ENCODE peak calls at places on chromosome 18, in ten cellular contexts. One of them, this sample, is unnamed.

GRCh38 chr18:23918395-23919032 is 96.0 kb upstream of the TTC39C start:
- DNase-seq in DMS153: peak
- DNase-seq in NCI-H2029 treated with DMSO at 0.1 percent for 48 hours: peak
- DNase-seq in fibroblast of lung: peak
- DNase-seq in H9: peak
- DNase-seq in colonic mucosa: peak
- DNase-seq in right atrium auricular region: peak
- DNase-seq in mammary epithelial cell: no peak
- DNase-seq in A549: peak
- DNase-seq in lower leg skin: peak
- DNase-seq in this sample: no peak

GRCh38 chr18:34929336-34929780 is 111.9 kb upstream of the MAPRE2 start:
- DNase-seq in H9: no peak
- DNase-seq in DMS153: peak
- DNase-seq in NCI-H2029 treated with DMSO at 0.1 percent for 48 hours: peak
- DNase-seq in lower leg skin: no peak
- DNase-seq in fibroblast of lung: peak
- DNase-seq in mammary epithelial cell: peak
- DNase-seq in right atrium auricular region: no peak
- DNase-seq in colonic mucosa: no peak
- DNase-seq in A549: peak
- DNase-seq in this sample: no peak

GRCh38 chr18:11498821-11499220 is 110.6 kb upstream of the SLC35G4 start:
- DNase-seq in colonic mucosa: no peak
- DNase-seq in fibroblast of lung: peak
- DNase-seq in NCI-H2029 treated with DMSO at 0.1 percent for 48 hours: no peak
- DNase-seq in H9: no peak
- DNase-seq in right atrium auricular region: no peak
- DNase-seq in mammary epithelial cell: no peak
- DNase-seq in lower leg skin: no peak
- DNase-seq in DMS153: no peak
- DNase-seq in A549: no peak
- DNase-seq in this sample: no peak

GRCh38 chr18:10518595-10519273 is 7.1 kb upstream of the NAPG start:
- DNase-seq in mammary epithelial cell: no peak
- DNase-seq in NCI-H2029 treated with DMSO at 0.1 percent for 48 hours: no peak
- DNase-seq in fibroblast of lung: peak
- DNase-seq in lower leg skin: peak
- DNase-seq in right atrium auricular region: no peak
- DNase-seq in colonic mucosa: peak
- DNase-seq in DMS153: no peak
- DNase-seq in H9: no peak
- DNase-seq in A549: no peak
- DNase-seq in this sample: no peak

GRCh38 chr18:49728542-49728941 is 84.8 kb downstream of the ACAA2 start:
- DNase-seq in colonic mucosa: peak
- DNase-seq in mammary epithelial cell: peak
- DNase-seq in DMS153: peak
- DNase-seq in right atrium auricular region: no peak
- DNase-seq in NCI-H2029 treated with DMSO at 0.1 percent for 48 hours: peak
- DNase-seq in A549: peak
- DNase-seq in H9: peak
- DNase-seq in lower leg skin: no peak
- DNase-seq in fibroblast of lung: peak
- DNase-seq in this sample: no peak

GRCh38 chr18:67302043-67302442 is 214.5 kb downstream of the DSEL start:
- DNase-seq in mammary epithelial cell: peak
- DNase-seq in NCI-H2029 treated with DMSO at 0.1 percent for 48 hours: no peak
- DNase-seq in H9: no peak
- DNase-seq in fibroblast of lung: peak
- DNase-seq in colonic mucosa: no peak
- DNase-seq in DMS153: no peak
- DNase-seq in right atrium auricular region: no peak
- DNase-seq in lower leg skin: no peak
- DNase-seq in A549: no peak
- DNase-seq in this sample: no peak

GRCh38 chr18:48669991-48670750 is 131.3 kb downstream of the CTIF start:
- DNase-seq in mammary epithelial cell: no peak
- DNase-seq in lower leg skin: peak
- DNase-seq in right atrium auricular region: no peak
- DNase-seq in colonic mucosa: no peak
- DNase-seq in NCI-H2029 treated with DMSO at 0.1 percent for 48 hours: no peak
- DNase-seq in fibroblast of lung: no peak
- DNase-seq in H9: no peak
- DNase-seq in DMS153: no peak
- DNase-seq in A549: no peak
- DNase-seq in this sample: no peak

GRCh38 chr18:46408334-46408987 is 248.6 kb downstream of the LOXHD1 start:
- DNase-seq in mammary epithelial cell: no peak
- DNase-seq in lower leg skin: no peak
- DNase-seq in NCI-H2029 treated with DMSO at 0.1 percent for 48 hours: no peak
- DNase-seq in right atrium auricular region: no peak
- DNase-seq in A549: peak
- DNase-seq in colonic mucosa: no peak
- DNase-seq in fibroblast of lung: no peak
- DNase-seq in DMS153: no peak
- DNase-seq in H9: peak
- DNase-seq in this sample: no peak

GRCh38 chr18:38747153-38747552 is 1181.6 kb upstream of the CELF4 start:
- DNase-seq in DMS153: no peak
- DNase-seq in colonic mucosa: no peak
- DNase-seq in H9: no peak
- DNase-seq in NCI-H2029 treated with DMSO at 0.1 percent for 48 hours: no peak
- DNase-seq in lower leg skin: no peak
- DNase-seq in right atrium auricular region: no peak
- DNase-seq in A549: no peak
- DNase-seq in mammary epithelial cell: no peak
- DNase-seq in fibroblast of lung: no peak
- DNase-seq in this sample: no peak

GRCh38 chr18:76963951-76964350 is 141.6 kb downstream of the ZNF236 start:
- DNase-seq in right atrium auricular region: no peak
- DNase-seq in lower leg skin: no peak
- DNase-seq in A549: no peak
- DNase-seq in H9: no peak
- DNase-seq in fibroblast of lung: no peak
- DNase-seq in mammary epithelial cell: no peak
- DNase-seq in colonic mucosa: no peak
- DNase-seq in DMS153: no peak
- DNase-seq in NCI-H2029 treated with DMSO at 0.1 percent for 48 hours: no peak
- DNase-seq in this sample: no peak

GRCh38 chr18:55280515-55280914 is 307.5 kb downstream of the TCF4 start:
- DNase-seq in A549: no peak
- DNase-seq in DMS153: peak
- DNase-seq in lower leg skin: no peak
- DNase-seq in NCI-H2029 treated with DMSO at 0.1 percent for 48 hours: peak
- DNase-seq in colonic mucosa: no peak
- DNase-seq in fibroblast of lung: peak
- DNase-seq in H9: no peak
- DNase-seq in mammary epithelial cell: no peak
- DNase-seq in right atrium auricular region: no peak
- DNase-seq in this sample: no peak

GRCh38 chr18:53458266-53458665 is 766.2 kb downstream of the MBD2 start:
- DNase-seq in H9: no peak
- DNase-seq in lower leg skin: no peak
- DNase-seq in A549: no peak
- DNase-seq in DMS153: no peak
- DNase-seq in colonic mucosa: no peak
- DNase-seq in mammary epithelial cell: no peak
- DNase-seq in NCI-H2029 treated with DMSO at 0.1 percent for 48 hours: no peak
- DNase-seq in right atrium auricular region: no peak
- DNase-seq in fibroblast of lung: no peak
- DNase-seq in this sample: no peak

GRCh38 chr18:36176177-36176584 is 11.1 kb upstream of the MOCOS start:
- DNase-seq in lower leg skin: no peak
- DNase-seq in mammary epithelial cell: no peak
- DNase-seq in DMS153: no peak
- DNase-seq in H9: no peak
- DNase-seq in colonic mucosa: peak
- DNase-seq in NCI-H2029 treated with DMSO at 0.1 percent for 48 hours: no peak
- DNase-seq in right atrium auricular region: no peak
- DNase-seq in fibroblast of lung: no peak
- DNase-seq in A549: no peak
- DNase-seq in this sample: no peak

GRCh38 chr18:76264073-76264472 is 231.0 kb downstream of the ZNF516 start:
- DNase-seq in A549: no peak
- DNase-seq in fibroblast of lung: no peak
- DNase-seq in lower leg skin: no peak
- DNase-seq in H9: no peak
- DNase-seq in NCI-H2029 treated with DMSO at 0.1 percent for 48 hours: no peak
- DNase-seq in DMS153: no peak
- DNase-seq in mammary epithelial cell: peak
- DNase-seq in colonic mucosa: no peak
- DNase-seq in right atrium auricular region: no peak
- DNase-seq in this sample: no peak

GRCh38 chr18:54222922-54223567 is 1.4 kb downstream of the MBD2 start:
- DNase-seq in DMS153: peak
- DNase-seq in NCI-H2029 treated with DMSO at 0.1 percent for 48 hours: no peak
- DNase-seq in fibroblast of lung: no peak
- DNase-seq in H9: no peak
- DNase-seq in A549: peak
- DNase-seq in right atrium auricular region: no peak
- DNase-seq in mammary epithelial cell: no peak
- DNase-seq in colonic mucosa: peak
- DNase-seq in lower leg skin: no peak
- DNase-seq in this sample: no peak

GRCh38 chr18:37521500-37522465 is 43.8 kb downstream of the CELF4 start:
- DNase-seq in right atrium auricular region: no peak
- DNase-seq in NCI-H2029 treated with DMSO at 0.1 percent for 48 hours: no peak
- DNase-seq in mammary epithelial cell: no peak
- DNase-seq in DMS153: no peak
- DNase-seq in fibroblast of lung: no peak
- DNase-seq in A549: no peak
- DNase-seq in lower leg skin: no peak
- DNase-seq in colonic mucosa: no peak
- DNase-seq in H9: no peak
- DNase-seq in this sample: no peak

GRCh38 chr18:61637319-61637718 is 255.5 kb downstream of the RNF152 start:
- DNase-seq in fibroblast of lung: no peak
- DNase-seq in colonic mucosa: peak
- DNase-seq in NCI-H2029 treated with DMSO at 0.1 percent for 48 hours: no peak
- DNase-seq in H9: peak
- DNase-seq in A549: no peak
- DNase-seq in right atrium auricular region: no peak
- DNase-seq in lower leg skin: no peak
- DNase-seq in mammary epithelial cell: no peak
- DNase-seq in DMS153: peak
- DNase-seq in this sample: no peak

GRCh38 chr18:13335903-13336302 is 117.3 kb downstream of the LDLRAD4 start:
- DNase-seq in NCI-H2029 treated with DMSO at 0.1 percent for 48 hours: no peak
- DNase-seq in DMS153: no peak
- DNase-seq in right atrium auricular region: no peak
- DNase-seq in mammary epithelial cell: no peak
- DNase-seq in lower leg skin: no peak
- DNase-seq in colonic mucosa: no peak
- DNase-seq in A549: no peak
- DNase-seq in fibroblast of lung: no peak
- DNase-seq in H9: no peak
- DNase-seq in this sample: no peak

GRCh38 chr18:57077786-57078552 is 68.9 kb upstream of the BOD1L2 start:
- DNase-seq in lower leg skin: no peak
- DNase-seq in H9: peak
- DNase-seq in colonic mucosa: no peak
- DNase-seq in DMS153: no peak
- DNase-seq in NCI-H2029 treated with DMSO at 0.1 percent for 48 hours: no peak
- DNase-seq in right atrium auricular region: no peak
- DNase-seq in fibroblast of lung: no peak
- DNase-seq in A549: no peak
- DNase-seq in mammary epithelial cell: no peak
- DNase-seq in this sample: no peak

GRCh38 chr18:75213610-75214009 is 3.0 kb downstream of the TSHZ1 start:
- DNase-seq in colonic mucosa: no peak
- DNase-seq in right atrium auricular region: no peak
- DNase-seq in fibroblast of lung: peak
- DNase-seq in mammary epithelial cell: no peak
- DNase-seq in H9: no peak
- DNase-seq in lower leg skin: no peak
- DNase-seq in A549: no peak
- DNase-seq in NCI-H2029 treated with DMSO at 0.1 percent for 48 hours: no peak
- DNase-seq in DMS153: peak
- DNase-seq in this sample: no peak

GRCh38 chr18:72107647-72108046 is 436.5 kb downstream of the CBLN2 start:
- DNase-seq in A549: peak
- DNase-seq in mammary epithelial cell: no peak
- DNase-seq in colonic mucosa: no peak
- DNase-seq in DMS153: peak
- DNase-seq in right atrium auricular region: no peak
- DNase-seq in NCI-H2029 treated with DMSO at 0.1 percent for 48 hours: no peak
- DNase-seq in H9: peak
- DNase-seq in lower leg skin: no peak
- DNase-seq in fibroblast of lung: peak
- DNase-seq in this sample: no peak

GRCh38 chr18:21997207-21998143 is 171.9 kb upstream of the GATA6 start:
- DNase-seq in mammary epithelial cell: peak
- DNase-seq in right atrium auricular region: no peak
- DNase-seq in fibroblast of lung: peak
- DNase-seq in H9: no peak
- DNase-seq in A549: peak
- DNase-seq in NCI-H2029 treated with DMSO at 0.1 percent for 48 hours: peak
- DNase-seq in lower leg skin: peak
- DNase-seq in DMS153: peak
- DNase-seq in colonic mucosa: peak
- DNase-seq in this sample: no peak

GRCh38 chr18:80249217-80250093 is 2.1 kb upstream of the PARD6G start:
- DNase-seq in fibroblast of lung: no peak
- DNase-seq in H9: no peak
- DNase-seq in colonic mucosa: no peak
- DNase-seq in A549: no peak
- DNase-seq in NCI-H2029 treated with DMSO at 0.1 percent for 48 hours: peak
- DNase-seq in DMS153: no peak
- DNase-seq in lower leg skin: peak
- DNase-seq in mammary epithelial cell: peak
- DNase-seq in right atrium auricular region: peak
- DNase-seq in this sample: no peak

GRCh38 chr18:40867452-40867851 is 1087.6 kb upstream of the PIK3C3 start:
- DNase-seq in lower leg skin: no peak
- DNase-seq in mammary epithelial cell: peak
- DNase-seq in DMS153: no peak
- DNase-seq in H9: no peak
- DNase-seq in colonic mucosa: no peak
- DNase-seq in fibroblast of lung: peak
- DNase-seq in NCI-H2029 treated with DMSO at 0.1 percent for 48 hours: no peak
- DNase-seq in A549: peak
- DNase-seq in right atrium auricular region: no peak
- DNase-seq in this sample: no peak

GRCh38 chr18:35693829-35694228 is 112.3 kb downstream of the GALNT1 start:
- DNase-seq in NCI-H2029 treated with DMSO at 0.1 percent for 48 hours: no peak
- DNase-seq in DMS153: no peak
- DNase-seq in H9: no peak
- DNase-seq in A549: no peak
- DNase-seq in mammary epithelial cell: no peak
- DNase-seq in right atrium auricular region: no peak
- DNase-seq in colonic mucosa: no peak
- DNase-seq in fibroblast of lung: no peak
- DNase-seq in lower leg skin: no peak
- DNase-seq in this sample: no peak

GRCh38 chr18:58863539-58864145 is 1.0 kb upstream of the ZNF532 start:
- DNase-seq in DMS153: no peak
- DNase-seq in right atrium auricular region: no peak
- DNase-seq in mammary epithelial cell: no peak
- DNase-seq in A549: peak
- DNase-seq in H9: no peak
- DNase-seq in colonic mucosa: peak
- DNase-seq in fibroblast of lung: peak
- DNase-seq in NCI-H2029 treated with DMSO at 0.1 percent for 48 hours: no peak
- DNase-seq in lower leg skin: peak
- DNase-seq in this sample: peak

GRCh38 chr18:75544051-75544481 is 116.6 kb upstream of the SMIM21 start:
- DNase-seq in A549: no peak
- DNase-seq in mammary epithelial cell: no peak
- DNase-seq in lower leg skin: no peak
- DNase-seq in fibroblast of lung: no peak
- DNase-seq in NCI-H2029 treated with DMSO at 0.1 percent for 48 hours: no peak
- DNase-seq in colonic mucosa: no peak
- DNase-seq in H9: no peak
- DNase-seq in DMS153: no peak
- DNase-seq in right atrium auricular region: no peak
- DNase-seq in this sample: no peak

GRCh38 chr18:47036298-47036874 is 965 bp upstream of the ELOA2 start:
- DNase-seq in DMS153: no peak
- DNase-seq in A549: peak
- DNase-seq in H9: no peak
- DNase-seq in right atrium auricular region: no peak
- DNase-seq in colonic mucosa: peak
- DNase-seq in fibroblast of lung: peak
- DNase-seq in NCI-H2029 treated with DMSO at 0.1 percent for 48 hours: peak
- DNase-seq in mammary epithelial cell: peak
- DNase-seq in lower leg skin: no peak
- DNase-seq in this sample: no peak

This sample was measured in left lung.